ENCODE peak calls at places on chromosomes 11 and 22, in ten cellular contexts. P is NCI-H2081; Y is NCI-H2029 treated with DMSO at 0.1 percent for 48 hours; W is GM04503; K is stimulated activated CD8-positive, alpha-beta memory T cell treated with anti-CD3 and anti-CD28 coated beads, Interleukin-15, amount 100 ng/mL, for 1 hour; E is naive thymus-derived CD8-positive, alpha-beta T cell; N is cardiac muscle cell; R is NCI-H1105; Q is endothelial cell; M is head of caudate nucleus. H is an unnamed sample.

GRCh38 chr11:121341609-121342008 is 49.0 kb downstream of the SC5D start:
- DNase-seq in P (no peak), Y (no peak), W (no peak), K (no peak), E (no peak), N (no peak), R (peak), Q (no peak), M (no peak), H (no peak)

GRCh38 chr22:29214232-29214631 is 8.5 kb downstream of the EMID1 start:
- DNase-seq in P (no peak), Y (no peak), W (no peak), K (no peak), E (no peak), N (no peak), R (no peak), Q (no peak), M (no peak), H (no peak)

GRCh38 chr22:20554824-20555223 is 47.4 kb downstream of the MED15 start:
- DNase-seq in P (no peak), Y (no peak), W (no peak), K (no peak), E (no peak), N (no peak), R (no peak), Q (no peak), M (no peak), H (no peak)

GRCh38 chr11:102111787-102112653 is 1.8 kb downstream of the YAP1 start:
- DNase-seq in P (no peak), Y (no peak), W (peak), K (no peak), E (no peak), N (peak), R (no peak), Q (no peak), M (no peak), H (no peak)

GRCh38 chr11:75352417-75353206 is 1.2 kb upstream of the ARRB1 start:
- DNase-seq in P (peak), Y (no peak), W (no peak), K (no peak), E (peak), N (no peak), R (peak), Q (peak), M (no peak), H (no peak)

GRCh38 chr11:130121430-130121978 is 38.1 kb upstream of the ST14 start:
- DNase-seq in P (no peak), Y (no peak), W (peak), K (no peak), E (peak), N (peak), R (no peak), Q (no peak), M (no peak), H (no peak)

GRCh38 chr11:70675697-70676374 is 277.5 kb downstream of the CTTN start:
- DNase-seq in P (no peak), Y (peak), W (no peak), K (no peak), E (no peak), N (no peak), R (peak), Q (no peak), M (no peak), H (no peak)

GRCh38 chr11:37946155-37946766 is 1348.2 kb upstream of the RAG2 start:
- DNase-seq in P (peak), Y (peak), W (no peak), K (no peak), E (no peak), N (peak), R (peak), Q (peak), M (peak), H (peak)

GRCh38 chr11:131749100-131749499 is 378.7 kb downstream of the NTM start:
- DNase-seq in P (no peak), Y (no peak), W (peak), K (no peak), E (no peak), N (peak), R (no peak), Q (no peak), M (no peak), H (no peak)

GRCh38 chr11:31651208-31651607 is 141.6 kb downstream of the ELP4 start:
- DNase-seq in P (no peak), Y (no peak), W (no peak), K (no peak), E (no peak), N (no peak), R (no peak), Q (no peak), M (no peak), H (no peak)

GRCh38 chr11:99505319-99505718 is 484.6 kb downstream of the CNTN5 start:
- DNase-seq in P (no peak), Y (no peak), W (peak), K (no peak), E (no peak), N (peak), R (no peak), Q (no peak), M (no peak), H (no peak)

GRCh38 chr11:79276900-79277299 is 163.9 kb downstream of the TENM4 start:
- DNase-seq in P (no peak), Y (no peak), W (no peak), K (no peak), E (no peak), N (no peak), R (no peak), Q (no peak), M (no peak), H (no peak)

GRCh38 chr11:23875407-23875950 is 621.4 kb upstream of the LUZP2 start:
- DNase-seq in P (no peak), Y (no peak), W (no peak), K (no peak), E (no peak), N (peak), R (no peak), Q (no peak), M (no peak), H (no peak)

GRCh38 chr11:1437500-1437899 is 47.8 kb downstream of the BRSK2 start:
- DNase-seq in P (no peak), Y (no peak), W (no peak), K (no peak), E (no peak), N (peak), R (no peak), Q (no peak), M (no peak), H (no peak)

GRCh38 chr22:17920992-17921650 is 103.2 kb downstream of the MICAL3 start:
- DNase-seq in P (no peak), Y (no peak), W (no peak), K (no peak), E (no peak), N (peak), R (no peak), Q (no peak), M (no peak), H (no peak)

GRCh38 chr22:19554834-19555404 is 30.7 kb upstream of the CLDN5 start:
- DNase-seq in P (no peak), Y (no peak), W (no peak), K (no peak), E (no peak), N (peak), R (no peak), Q (peak), M (no peak), H (no peak)

GRCh38 chr22:47811971-47812370 is 1049.5 kb downstream of the TBC1D22A start:
- DNase-seq in P (no peak), Y (no peak), W (no peak), K (no peak), E (no peak), N (no peak), R (no peak), Q (no peak), M (no peak), H (no peak)

GRCh38 chr11:306645-307371 is 808 bp upstream of the IFITM2 start:
- DNase-seq in P (no peak), Y (no peak), W (no peak), K (no peak), E (no peak), N (no peak), R (no peak), Q (no peak), M (no peak), H (no peak)

H was measured in NCI-H2171.